ENCODE peak calls at places on chromosomes 2 and 18, in five cellular contexts. G is astrocyte of the spinal cord, U is K562, L is upper lobe of right lung, R is uterus. B is an unnamed sample.

GRCh38 chr2:226001716-226002115 is 602.2 kb downstream of the NYAP2 start:
- DNase-seq in U (no peak), G (peak; percentile 24), L (no peak), R (no peak), B (peak; percentile 73)

GRCh38 chr2:172305066-172305465 is 122.3 kb upstream of the ITGA6 start:
- DNase-seq in L (no peak), U (no peak), R (no peak), G (no peak), B (no peak)

GRCh38 chr2:241267249-241268067 is 48.0 kb downstream of the HDLBP start:
- DNase-seq in L (no peak), R (no peak), G (no peak), U (no peak), B (no peak)

GRCh38 chr18:6672909-6673308 is 56.6 kb upstream of the ARHGAP28 start:
- DNase-seq in G (no peak), U (no peak), L (no peak), R (no peak), B (no peak)

GRCh38 chr2:190693533-190694226 is 44.8 kb downstream of the NAB1 start:
- DNase-seq in U (no peak), R (no peak), L (no peak), G (no peak), B (no peak)

GRCh38 chr2:226760412-226761194 is 39.0 kb downstream of the IRS1 start:
- DNase-seq in R (no peak), G (peak; percentile 85), L (no peak), U (no peak), B (peak; percentile 89)

GRCh38 chr2:233546774-233547173 is 19.8 kb downstream of the USP40 start:
- DNase-seq in R (no peak), L (no peak), U (no peak), G (no peak), B (no peak)

GRCh38 chr2:149033716-149034115 is 4.8 kb upstream of the LYPD6B start:
- DNase-seq in R (no peak), G (no peak), L (no peak), U (no peak), B (no peak)

GRCh38 chr2:25416674-25417073 is 74.9 kb upstream of the DNMT3A start:
- DNase-seq in G (no peak), R (no peak), U (no peak), L (no peak), B (no peak)

GRCh38 chr2:33122726-33123125 is 176.0 kb downstream of the LTBP1 start:
- DNase-seq in G (no peak), U (peak; percentile 80), R (no peak), L (no peak), B (no peak)

GRCh38 chr18:68467966-68468365 is 246.9 kb downstream of the TMX3 start:
- DNase-seq in G (no peak), U (no peak), L (no peak), R (no peak), B (no peak)

GRCh38 chr2:81853331-81853730 is 1548.8 kb upstream of the LRRTM1 start:
- DNase-seq in U (no peak), G (no peak), R (no peak), L (no peak), B (peak; percentile 44)

GRCh38 chr18:46755315-46756171 is 1.3 kb downstream of the ST8SIA5 start:
- DNase-seq in U (no peak), L (no peak), G (no peak), R (no peak), B (peak; percentile 2)

GRCh38 chr18:21389283-21389682 is 147.3 kb downstream of the GREB1L start:
- DNase-seq in R (no peak), U (no peak), G (no peak), L (no peak), B (no peak)

GRCh38 chr2:119465687-119466086 is 34.0 kb downstream of the TMEM37 start:
- DNase-seq in L (no peak), G (no peak), U (no peak), R (no peak), B (no peak)

GRCh38 chr2:232852676-232853075 is 17.4 kb upstream of the SNORC start:
- DNase-seq in R (no peak), G (no peak), U (no peak), L (no peak), B (no peak)

GRCh38 chr2:98086491-98087446 is at the start of gene VWA3B:
- DNase-seq in R (peak; percentile 13), U (peak; percentile 31), L (peak; percentile 87), G (peak; percentile 11), B (peak; percentile 60)

GRCh38 chr2:69138247-69138754 is 125.3 kb downstream of the ANTXR1 start:
- DNase-seq in U (no peak), R (no peak), G (peak; percentile 85), L (no peak), B (peak; percentile 84)

GRCh38 chr18:50578651-50579050 is 18.8 kb downstream of the MAPK4 start:
- DNase-seq in L (no peak), G (no peak), U (peak; percentile 3), R (no peak), B (no peak)

GRCh38 chr2:157627594-157628281 is 926 bp downstream of the ACVR1C start:
- DNase-seq in R (no peak), G (peak; percentile 15), L (no peak), U (no peak), B (no peak)

GRCh38 chr2:202814226-202814625 is 57.3 kb downstream of the ICA1L start:
- DNase-seq in U (no peak), R (no peak), L (no peak), G (no peak), B (no peak)

GRCh38 chr2:64024259-64024949 is 5.2 kb upstream of the VPS54 start:
- DNase-seq in U (no peak), R (no peak), L (no peak), G (no peak), B (no peak)

GRCh38 chr2:229124126-229124525 is 147.0 kb downstream of the PID1 start:
- DNase-seq in G (no peak), R (no peak), L (no peak), U (no peak), B (peak; percentile 9)

GRCh38 chr2:236676131-236676873 is 106.7 kb downstream of the ACKR3 start:
- DNase-seq in U (no peak), R (no peak), G (peak; percentile 53), L (no peak), B (no peak)

GRCh38 chr2:36539631-36540030 is 58.3 kb downstream of the FEZ2 start:
- DNase-seq in L (no peak), R (no peak), G (no peak), U (no peak), B (no peak)

GRCh38 chr18:46917108-46917807 is at the start of the genes KATNAL2 and PIAS2:
- DNase-seq in G (peak; percentile 74), R (peak; percentile 58), U (peak; percentile 79), L (peak; percentile 90), B (peak; percentile 72)

GRCh38 chr2:220850116-220850515 is 722.0 kb downstream of the EPHA4 start:
- DNase-seq in R (no peak), U (no peak), G (no peak), L (no peak), B (no peak)

GRCh38 chr18:69558088-69558487 is 157.4 kb downstream of the DOK6 start:
- DNase-seq in G (no peak), R (no peak), U (no peak), L (no peak), B (no peak)

GRCh38 chr18:79588636-79589481 is 90.7 kb upstream of the CTDP1 start:
- DNase-seq in G (peak; percentile 83), R (peak; percentile 94), L (peak; percentile 77), U (no peak), B (peak; percentile 82)

GRCh38 chr2:237901932-237902846 is 42.8 kb downstream of the RAMP1 start:
- DNase-seq in R (peak; percentile 52), U (no peak), L (peak; percentile 52), G (no peak), B (no peak)

GRCh38 chr18:41745166-41746049 is 209.6 kb upstream of the PIK3C3 start:
- DNase-seq in G (peak; percentile 49), U (peak; percentile 3), R (no peak), L (no peak), B (peak; percentile 51)

GRCh38 chr18:58438984-58439311 is 189.9 kb downstream of the ALPK2 start:
- DNase-seq in U (no peak), R (no peak), G (no peak), L (no peak), B (no peak)

GRCh38 chr2:44716131-44716530 is 225.4 kb upstream of the SIX3 start:
- DNase-seq in G (no peak), L (no peak), R (no peak), U (no peak), B (no peak)

GRCh38 chr18:28045880-28046279 is 131.1 kb downstream of the CDH2 start:
- DNase-seq in L (no peak), R (no peak), G (no peak), U (no peak), B (no peak)

GRCh38 chr2:14975401-14975800 is 342.9 kb downstream of the LRATD1 start:
- DNase-seq in L (no peak), R (no peak), G (peak; percentile 29), U (no peak), B (no peak)

GRCh38 chr18:50131591-50131990 is 63.4 kb downstream of the MYO5B start:
- DNase-seq in G (no peak), U (no peak), L (no peak), R (no peak), B (no peak)

GRCh38 chr2:175309799-175310198 is 128.3 kb upstream of the ATP5MC3 start:
- DNase-seq in G (peak; percentile 5), L (no peak), R (no peak), U (peak; percentile 48), B (peak; percentile 25)

GRCh38 chr2:105545731-105546622 is 147.1 kb upstream of the FHL2 start:
- DNase-seq in R (peak; percentile 52), L (no peak), U (peak; percentile 77), G (peak; percentile 69), B (peak; percentile 68)

GRCh38 chr2:85650456-85650855 is 17.5 kb downstream of the SFTPB start:
- DNase-seq in L (no peak), G (no peak), U (no peak), R (no peak), B (no peak)

GRCh38 chr2:2887772-2888387 is 489.7 kb downstream of the EIPR1 start:
- DNase-seq in U (no peak), R (no peak), L (no peak), G (no peak), B (no peak)
- H3K4me3 ChIP-seq in U (no peak overlapping the region), R (no peak overlapping the region), L (no peak overlapping the region), G (no peak overlapping the region), B (no peak overlapping the region)

GRCh38 chr2:191845248-191845715 is 1.6 kb downstream of the CAVIN2 start:
- DNase-seq in R (peak; percentile 42), G (no peak), L (peak; percentile 65), U (peak; percentile 49), B (no peak)
- H3K4me3 ChIP-seq in R (peak overlapping the region; percentile 39), G (peak overlapping the region; percentile 48), L (peak overlapping the region; percentile 63), U (peak overlapping the region; percentile 65), B (peak overlapping the region; percentile 55)

DNA sequence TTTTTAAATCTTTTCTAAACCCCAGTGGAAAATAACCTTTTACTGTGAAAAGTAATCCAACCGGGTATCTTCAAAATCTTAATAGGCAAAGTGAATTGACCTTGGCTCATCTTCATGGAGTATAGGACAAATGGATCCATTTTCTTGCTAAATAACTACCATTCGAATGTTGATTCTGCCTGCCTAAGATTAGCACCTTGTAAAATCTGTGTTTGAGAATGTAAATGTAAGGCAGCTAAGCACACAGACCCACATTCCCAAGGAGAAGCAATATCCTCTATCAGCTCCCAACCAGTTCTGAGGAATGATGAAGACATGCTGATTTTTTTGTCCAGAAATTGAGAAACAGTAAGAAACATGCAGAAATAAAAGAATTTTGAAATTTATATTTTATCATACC is 509.8 kb upstream of the SMIM21 start:
- DNase-seq in R (no peak), L (no peak), G (no peak), U (no peak), B (no peak)
- H3K4me3 ChIP-seq in R (no peak overlapping the region), L (no peak overlapping the region), G (no peak overlapping the region), U (no peak overlapping the region), B (no peak overlapping the region)

GRCh38 chr18:77160515-77160914 is 27.9 kb upstream of the MBP start:
- DNase-seq in R (no peak), G (no peak), L (no peak), U (no peak), B (no peak)
- H3K4me3 ChIP-seq in R (no peak overlapping the region), G (no peak overlapping the region), L (no peak overlapping the region), U (no peak overlapping the region), B (no peak overlapping the region)